ENCODE peak calls at places on chromosomes 11 and 22, in five cellular contexts. Z is adipocyte, I is globus pallidus, K is tibial nerve, H is T47D. X is an unnamed sample.

GRCh38 chr11:134037093-134037908 is 31.6 kb upstream of the JAM3 start:
- DNase-seq in I (peak; percentile 25), K (peak; percentile 58), Z (peak; percentile 78), H (peak; percentile 93), X (peak; percentile 70)

GRCh38 chr11:15935370-15935769 is 421.0 kb downstream of the SOX6 start:
- DNase-seq in K (no peak), H (no peak), I (no peak), Z (no peak), X (no peak)

GRCh38 chr11:107545101-107545514 is 20.4 kb downstream of the ALKBH8 start:
- DNase-seq in H (no peak), I (peak; percentile 38), K (no peak), Z (peak; percentile 25), X (no peak)

GRCh38 chr22:45459235-45459634 is 43.4 kb upstream of the FBLN1 start:
- DNase-seq in I (no peak), H (no peak), K (no peak), Z (no peak), X (no peak)

GRCh38 chr22:19716041-19716828 is 1.9 kb downstream of the SEPTIN5 start:
- DNase-seq in K (no peak), I (no peak), Z (no peak), H (no peak), X (no peak)

GRCh38 chr22:40271440-40271839 is 74.9 kb upstream of the ADSL start:
- DNase-seq in H (no peak), I (no peak), Z (peak; percentile 17), K (no peak), X (no peak)

GRCh38 chr22:35480143-35480542 is 60.5 kb upstream of the RASD2 start:
- DNase-seq in H (no peak), I (no peak), Z (no peak), K (no peak), X (peak; percentile 90)

GRCh38 chr11:80362578-80362977 is 921.7 kb upstream of the TENM4 start:
- DNase-seq in Z (no peak), H (no peak), I (no peak), K (no peak), X (no peak)

GRCh38 chr11:58125469-58125868 is at the start of gene OR9I1:
- DNase-seq in K (no peak), H (peak; percentile 7), Z (no peak), I (no peak), X (no peak)

GRCh38 chr22:31127181-31127772 is 4.5 kb downstream of the INPP5J start:
- DNase-seq in I (no peak), H (no peak), K (no peak), Z (no peak), X (no peak)

GRCh38 chr11:33692013-33692504 is 8.6 kb downstream of the C11orf91 start:
- DNase-seq in H (peak; percentile 52), Z (peak; percentile 95), I (peak; percentile 91), K (peak; percentile 63), X (peak; percentile 70)

GRCh38 chr22:45878051-45878764 is 98.8 kb downstream of the WNT7B start:
- DNase-seq in K (peak; percentile 7), H (no peak), I (no peak), Z (no peak), X (no peak)

GRCh38 chr11:59208956-59209355 is 3.8 kb downstream of the MPEG1 start:
- DNase-seq in K (no peak), H (no peak), Z (no peak), I (no peak), X (no peak)

GRCh38 chr11:134630896-134631295 is 218.9 kb upstream of the B3GAT1 start:
- DNase-seq in K (no peak), Z (no peak), H (no peak), I (no peak), X (no peak)

GRCh38 chr11:55949330-55949729 is 13.1 kb upstream of the OR5I1 start:
- DNase-seq in H (peak; percentile 13), K (no peak), I (no peak), Z (no peak), X (no peak)

GRCh38 chr11:8307601-8308000 is 43.9 kb upstream of the LMO1 start:
- DNase-seq in Z (no peak), K (no peak), H (no peak), I (no peak), X (no peak)

GRCh38 chr11:117535201-117535869 is 207.7 kb downstream of the CEP164 start:
- DNase-seq in K (peak; percentile 55), H (peak; percentile 89), Z (no peak), I (peak; percentile 83), X (no peak)

GRCh38 chr11:111633248-111633647 is 31.0 kb downstream of the SIK2 start:
- DNase-seq in H (peak; percentile 7), Z (no peak), K (no peak), I (no peak), X (peak; percentile 14)

GRCh38 chr11:66891849-66892660 is 35.2 kb downstream of the LRFN4 start:
- DNase-seq in K (no peak), I (no peak), Z (peak; percentile 91), H (peak; percentile 84), X (no peak)

GRCh38 chr11:37449146-37449545 is 851.1 kb upstream of the RAG2 start:
- DNase-seq in K (no peak), H (peak; percentile 83), I (peak; percentile 3), Z (peak; percentile 88), X (no peak)

GRCh38 chr22:24834845-24835570 is 29.0 kb downstream of the SGSM1 start:
- DNase-seq in K (no peak), H (peak; percentile 66), I (no peak), Z (no peak), X (no peak)

GRCh38 chr11:112852141-112852853 is 108.9 kb upstream of the NCAM1 start:
- DNase-seq in H (no peak), K (no peak), Z (no peak), I (no peak), X (no peak)

GRCh38 chr22:21074092-21074715 is 28.5 kb downstream of the LRRC74B start:
- DNase-seq in H (no peak), Z (peak; percentile 47), I (no peak), K (no peak), X (no peak)

GRCh38 chr11:121236115-121237001 is 56.2 kb upstream of the SC5D start:
- DNase-seq in Z (peak; percentile 7), K (no peak), I (no peak), H (no peak), X (no peak)

GRCh38 chr22:23784215-23784732 is 2.5 kb upstream of the SMARCB1 start:
- DNase-seq in K (no peak), I (no peak), H (no peak), Z (peak; percentile 62), X (no peak)

GRCh38 chr11:31796523-31797226 is 14.4 kb downstream of the PAX6 start:
- DNase-seq in I (no peak), K (no peak), H (no peak), Z (no peak), X (no peak)

GRCh38 chr11:114440971-114441810 is 1.9 kb downstream of the REXO2 start:
- DNase-seq in Z (peak; percentile 48), K (no peak), H (peak; percentile 54), I (no peak), X (peak; percentile 17)

GRCh38 chr11:46286789-46287188 is 9.3 kb downstream of the CREB3L1 start:
- DNase-seq in I (no peak), Z (no peak), K (no peak), H (no peak), X (no peak)

GRCh38 chr11:92623055-92623454 is 346.4 kb upstream of the MTNR1B start:
- DNase-seq in H (no peak), Z (no peak), K (no peak), I (no peak), X (no peak)

GRCh38 chr22:48902983-48903650 is 924.6 kb downstream of the BRD1 start:
- DNase-seq in I (no peak), Z (no peak), K (no peak), H (no peak), X (no peak)

GRCh38 chr11:99548264-99548663 is 527.5 kb downstream of the CNTN5 start:
- DNase-seq in H (peak; percentile 26), I (no peak), K (no peak), Z (no peak), X (no peak)

GRCh38 chr11:87432006-87432405 is 394.3 kb downstream of the TMEM135 start:
- DNase-seq in I (no peak), Z (peak; percentile 84), H (no peak), K (no peak), X (no peak)

GRCh38 chr11:103618532-103618931 is 417.9 kb upstream of the DDI1 start:
- DNase-seq in H (no peak), I (no peak), Z (peak; percentile 40), K (no peak), X (no peak)

X was measured in prostate gland.